ENCODE peak calls at places on chromosome 19, in four cellular contexts. F is ovary, H is HepG2, D is uterus. Z is an unnamed sample.
A peak's percentile ranks its signal among the peaks of the same experiment; 100 is the strongest.

GRCh38 chr19:56071151-56071550 is 49.9 kb downstream of the ZNF787 start:
- DNase-seq in F (no peak), H (peak; percentile 39), D (no peak), Z (no peak)

GRCh38 chr19:3914199-3914598 is 18.7 kb upstream of the NMRK2 start:
- DNase-seq in F (no peak), H (no peak), D (no peak), Z (no peak)

GRCh38 chr19:2270572-2271515 is 11.1 kb downstream of the PEAK3 start:
- DNase-seq in F (peak; percentile 86), H (peak; percentile 44), D (peak; percentile 90), Z (peak; percentile 95)

GRCh38 chr19:56076413-56076998 is 44.6 kb downstream of the ZNF787 start:
- DNase-seq in F (no peak), H (peak; percentile 48), D (peak; percentile 44), Z (no peak)

GRCh38 chr19:30856786-30857185 is 484.6 kb downstream of the ZNF536 start:
- DNase-seq in F (no peak), H (no peak), D (no peak), Z (no peak)

GRCh38 chr19:19581391-19581790 is 37.1 kb downstream of the PBX4 start:
- DNase-seq in F (no peak), H (no peak), D (no peak), Z (no peak)

GRCh38 chr19:33143897-33144405 is 12.0 kb downstream of the WDR88 start:
- DNase-seq in F (peak; percentile 32), H (peak; percentile 47), D (peak; percentile 66), Z (peak; percentile 84)

GRCh38 chr19:41753159-41753558 is 2.2 kb upstream of the CEACAM6 start:
- DNase-seq in F (no peak), H (peak; percentile 6), D (no peak), Z (no peak)

GRCh38 chr19:1140272-1140671 is 33.8 kb downstream of the SBNO2 start:
- DNase-seq in F (no peak), H (no peak), D (no peak), Z (no peak)

GRCh38 chr19:1136918-1137317 is 33.1 kb downstream of the GPX4 start:
- DNase-seq in F (no peak), H (no peak), D (no peak), Z (no peak)

GRCh38 chr19:1140673-1141072 is 33.4 kb downstream of the SBNO2 start:
- DNase-seq in F (no peak), H (no peak), D (no peak), Z (no peak)

GRCh38 chr19:1138121-1138520 is 34.3 kb downstream of the GPX4 start:
- DNase-seq in F (no peak), H (no peak), D (no peak), Z (no peak)

GRCh38 chr19:1139126-1139525 is 34.9 kb downstream of the SBNO2 start:
- DNase-seq in F (no peak), H (no peak), D (no peak), Z (no peak)
- H3K36me3 ChIP-seq in F (no peaks in the 10 kb centered on the region), H (peaks cover 9% of the 10 kb centered on the region), D (no peaks in the 10 kb centered on the region), Z (peaks cover 21% of the 10 kb centered on the region)

GRCh38 chr19:58097783-58098681 is at the start of gene ZSCAN18:
- DNase-seq in F (peak; percentile 97), H (no peak), D (peak; percentile 99), Z (peak; percentile 99)
- TF ChIP-seq POLR2A in F (peak; percentile 90), H (no peak), D (peak; percentile 90), Z (peak; percentile 64)

GRCh38 chr19:54455786-54456422 is 6.9 kb downstream of the LENG8 start:
- DNase-seq in F (no peak), H (no peak), D (no peak), Z (no peak)
- H3K36me3 ChIP-seq in F (no peaks in the 10 kb centered on the region), H (peaks cover 92% of the 10 kb centered on the region), D (no peaks in the 10 kb centered on the region), Z (peaks cover 81% of the 10 kb centered on the region)

DNA sequence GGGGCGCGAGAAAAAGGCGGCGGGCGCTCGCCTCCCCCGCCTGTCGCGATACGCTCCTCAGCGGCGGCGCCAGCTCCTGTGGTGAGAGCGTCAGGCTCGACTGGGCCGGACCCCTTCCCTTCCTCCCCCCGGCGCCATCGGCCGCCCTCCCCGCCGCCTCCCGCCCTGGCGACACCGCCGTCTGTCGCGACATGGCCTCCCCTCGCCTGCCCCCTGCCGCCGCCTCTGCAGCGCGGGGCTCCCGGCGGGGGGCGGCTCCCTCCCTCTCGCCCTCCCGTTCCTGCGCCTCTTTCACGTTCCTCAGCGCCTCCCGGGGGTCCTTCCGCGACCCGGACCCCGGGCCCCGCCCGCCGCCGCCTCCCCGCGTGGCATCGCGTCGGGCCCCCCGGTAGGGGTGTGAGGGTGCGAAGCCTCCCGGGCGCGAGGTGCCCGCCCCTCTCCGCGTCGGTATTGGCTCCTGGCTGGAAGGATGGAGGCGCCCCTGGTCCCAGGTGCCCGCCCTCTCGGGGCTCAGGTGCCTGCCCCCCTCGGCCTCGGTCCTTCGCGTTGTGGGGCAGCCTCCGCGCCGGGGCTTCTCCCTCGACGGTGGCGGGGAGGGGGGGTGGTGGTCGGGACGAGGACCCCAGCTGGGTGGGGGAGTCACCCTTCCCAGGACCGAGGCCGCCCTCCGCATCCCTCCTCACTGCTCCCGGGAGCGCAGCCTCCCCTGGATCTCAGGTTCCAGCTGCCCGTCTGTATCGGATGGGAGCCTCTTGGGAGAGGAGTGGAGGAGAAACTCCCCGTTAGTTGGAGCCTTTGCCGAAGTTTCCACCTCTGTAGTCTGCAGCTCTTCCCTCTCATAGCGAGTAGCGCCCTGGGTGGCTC is 583 bp downstream of the CNOT3 start:
- DNase-seq in F (no peak), H (no peak), D (peak; percentile 40), Z (no peak)
- TF ChIP-seq POLR2A in F (no peak), H (no peak), D (no peak), Z (no peak)

DNA sequence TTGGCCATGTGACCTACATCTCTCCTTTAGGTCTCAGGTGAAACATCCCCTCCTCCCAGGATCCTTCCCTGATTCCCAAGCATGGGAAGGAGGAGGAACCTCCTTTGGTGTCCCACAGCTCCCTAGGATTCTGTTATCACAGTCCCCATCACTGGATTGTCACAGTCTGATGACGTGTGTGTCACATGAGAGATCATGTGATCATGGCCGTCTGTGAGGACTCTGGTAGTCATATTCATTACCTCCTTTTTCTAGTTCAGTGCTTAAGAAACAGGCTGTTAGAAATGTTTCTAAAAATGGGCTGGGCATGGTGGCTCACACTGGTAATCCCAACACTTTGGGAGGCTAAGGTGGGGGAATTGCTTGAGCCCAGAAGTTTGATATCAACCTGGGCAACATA is 3.0 kb downstream of the DHX34 start:
- DNase-seq in F (no peak), H (no peak), D (no peak), Z (no peak)
- H3K36me3 ChIP-seq in F (no peaks in the 10 kb centered on the region), H (peaks cover 28% of the 10 kb centered on the region), D (no peaks in the 10 kb centered on the region), Z (peaks cover 44% of the 10 kb centered on the region)

GRCh38 chr19:49564616-49565045 is 15.7 kb downstream of the NOSIP start:
- DNase-seq in F (no peak), H (no peak), D (no peak), Z (no peak)
- TF ChIP-seq POLR2A in F (no peak), H (no peak), D (no peak), Z (no peak)

GRCh38 chr19:34957830-34958751 is 5.9 kb downstream of the ZNF792 start:
- DNase-seq in F (no peak), H (no peak), D (no peak), Z (no peak)
- H3K36me3 ChIP-seq in F (peaks cover 13% of the 10 kb centered on the region), H (peaks cover 46% of the 10 kb centered on the region), D (no peaks in the 10 kb centered on the region), Z (peaks cover 58% of the 10 kb centered on the region)

Z was measured in sigmoid colon.